ENCODE peak calls at places on chromosomes 4 and X, in six cellular contexts. Y is CD4-positive, alpha-beta T cell; F is AG10803; G is HCT116; P is fibroblast of mammary gland; I is heart left ventricle. H is an unnamed sample.

GRCh38 chrX:110145305-110145704 is 142.4 kb downstream of the TMEM164 start:
- DNase-seq in P (no peak), F (no peak), Y (no peak), G (no peak), I (no peak), H (no peak)

GRCh38 chr4:184988611-184989010 is 29.7 kb upstream of the HELT start:
- DNase-seq in Y (no peak), G (no peak), F (no peak), I (no peak), P (no peak), H (no peak)

GRCh38 chr4:6905501-6905900 is 4.1 kb upstream of the TBC1D14 start:
- DNase-seq in Y (no peak), I (no peak), P (no peak), F (no peak), G (no peak), H (no peak)

GRCh38 chr4:86895692-86896488 is 3.7 kb upstream of the C4orf36 start:
- DNase-seq in P (peak), Y (no peak), F (peak), G (peak), I (no peak), H (no peak)

GRCh38 chrX:115582035-115582870 is 21.3 kb downstream of the PLS3 start:
- DNase-seq in F (no peak), G (no peak), P (no peak), I (no peak), Y (no peak), H (no peak)

GRCh38 chrX:46627700-46628405 is 54.3 kb downstream of the CHST7 start:
- DNase-seq in P (peak), Y (no peak), I (no peak), G (no peak), F (no peak), H (no peak)

GRCh38 chr4:153676984-153677383 is 7.1 kb upstream of the TLR2 start:
- DNase-seq in P (peak), I (no peak), Y (no peak), F (peak), G (peak), H (no peak)

GRCh38 chr4:27154706-27155105 is 294.1 kb downstream of the STIM2 start:
- DNase-seq in G (no peak), Y (no peak), P (peak), F (peak), I (no peak), H (no peak)

GRCh38 chr4:47106561-47106960 is 75.2 kb downstream of the GABRB1 start:
- DNase-seq in Y (no peak), G (no peak), P (peak), F (no peak), I (no peak), H (no peak)

GRCh38 chr4:33493231-33493630 is 2751.1 kb downstream of the ARAP2 start:
- DNase-seq in G (no peak), F (no peak), Y (no peak), P (no peak), I (no peak), H (no peak)

GRCh38 chrX:46791927-46792825 is 33.3 kb upstream of the SLC9A7 start:
- DNase-seq in G (peak), Y (no peak), I (no peak), F (peak), P (peak), H (no peak)

GRCh38 chrX:4944767-4945166 is 1231.3 kb upstream of the PRKX start:
- DNase-seq in Y (no peak), F (no peak), P (no peak), I (no peak), G (no peak), H (no peak)

GRCh38 chr4:105196523-105197145 is 50.0 kb downstream of the TET2 start:
- DNase-seq in P (peak), F (no peak), G (peak), Y (no peak), I (no peak), H (no peak)

GRCh38 chr4:21790437-21791029 is 158.0 kb downstream of the KCNIP4 start:
- DNase-seq in I (no peak), Y (no peak), F (peak), G (peak), P (peak), H (no peak)

GRCh38 chr4:40280586-40280985 is 54.5 kb upstream of the CHRNA9 start:
- DNase-seq in F (no peak), I (no peak), G (no peak), P (no peak), Y (no peak), H (no peak)

GRCh38 chrX:133923113-133923512 is 62.3 kb downstream of the GPC3 start:
- DNase-seq in Y (no peak), G (no peak), I (no peak), P (no peak), F (no peak), H (no peak)

GRCh38 chrX:151974336-151975227 is at the start of gene GABRE:
- DNase-seq in F (peak), Y (no peak), G (no peak), I (peak), P (peak), H (peak)

GRCh38 chr4:123093247-123093646 is 170.8 kb upstream of the NUDT6 start:
- DNase-seq in P (no peak), G (no peak), Y (no peak), F (no peak), I (no peak), H (no peak)

GRCh38 chr4:5024673-5025072 is 5.4 kb upstream of the CYTL1 start:
- DNase-seq in P (peak), F (peak), I (no peak), G (no peak), Y (no peak), H (no peak)

GRCh38 chrX:125507119-125507518 is 187.4 kb downstream of the TEX13C start:
- DNase-seq in I (no peak), F (no peak), G (no peak), Y (no peak), P (peak), H (no peak)

GRCh38 chr4:26361287-26361686 is 40.5 kb downstream of the RBPJ start:
- DNase-seq in I (no peak), G (no peak), F (peak), P (no peak), Y (no peak), H (no peak)

GRCh38 chr4:41146716-41147506 is 67.4 kb downstream of the APBB2 start:
- DNase-seq in I (no peak), P (peak), Y (no peak), G (no peak), F (peak), H (no peak)

GRCh38 chr4:6326312-6327060 is 56.8 kb downstream of the WFS1 start:
- DNase-seq in P (no peak), I (no peak), Y (no peak), F (no peak), G (no peak), H (no peak)

GRCh38 chr4:52693492-52693891 is 34.4 kb upstream of the USP46 start:
- DNase-seq in P (no peak), G (no peak), F (no peak), Y (no peak), I (no peak), H (no peak)

GRCh38 chr4:47662975-47663374 is 174.9 kb downstream of the CORIN start:
- DNase-seq in Y (no peak), G (peak), F (no peak), I (no peak), P (no peak), H (no peak)

GRCh38 chr4:125084608-125085007 is 230.1 kb upstream of the FAT4 start:
- DNase-seq in I (no peak), G (no peak), F (no peak), P (no peak), Y (no peak), H (no peak)

GRCh38 chr4:148051403-148051802 is 319.5 kb downstream of the ARHGAP10 start:
- DNase-seq in P (no peak), F (no peak), I (no peak), Y (no peak), G (no peak), H (no peak)

GRCh38 chrX:15469613-15470012 is 23.5 kb downstream of the PIR start:
- DNase-seq in P (no peak), F (no peak), G (no peak), Y (no peak), I (no peak), H (no peak)

GRCh38 chr4:127995776-127996175 is 30.6 kb downstream of the ABHD18 start:
- DNase-seq in Y (no peak), F (peak), P (peak), G (no peak), I (no peak), H (no peak)

GRCh38 chrX:33336783-33337182 is 125.4 kb upstream of the DMD start:
- DNase-seq in I (no peak), Y (no peak), G (no peak), P (peak), F (no peak), H (no peak)

GRCh38 chr4:22091351-22091731 is 142.8 kb upstream of the KCNIP4 start:
- DNase-seq in I (no peak), P (no peak), F (no peak), G (no peak), Y (no peak), H (no peak)

GRCh38 chrX:40377684-40378083 is 203.1 kb upstream of the ATP6AP2 start:
- DNase-seq in P (no peak), F (no peak), I (no peak), Y (no peak), G (no peak), H (no peak)

GRCh38 chrX:140949231-140949630 is 53.2 kb upstream of the SPANXB1 start:
- DNase-seq in I (no peak), P (peak), Y (no peak), F (no peak), G (no peak), H (no peak)

GRCh38 chrX:28058906-28059305 is 77.7 kb upstream of the DCAF8L1 start:
- DNase-seq in P (no peak), I (no peak), G (no peak), Y (no peak), F (no peak), H (no peak)

GRCh38 chr4:186734251-186734650 is 10.6 kb upstream of the FAT1 start:
- DNase-seq in I (no peak), P (no peak), Y (no peak), G (no peak), F (no peak), H (no peak)

DNA sequence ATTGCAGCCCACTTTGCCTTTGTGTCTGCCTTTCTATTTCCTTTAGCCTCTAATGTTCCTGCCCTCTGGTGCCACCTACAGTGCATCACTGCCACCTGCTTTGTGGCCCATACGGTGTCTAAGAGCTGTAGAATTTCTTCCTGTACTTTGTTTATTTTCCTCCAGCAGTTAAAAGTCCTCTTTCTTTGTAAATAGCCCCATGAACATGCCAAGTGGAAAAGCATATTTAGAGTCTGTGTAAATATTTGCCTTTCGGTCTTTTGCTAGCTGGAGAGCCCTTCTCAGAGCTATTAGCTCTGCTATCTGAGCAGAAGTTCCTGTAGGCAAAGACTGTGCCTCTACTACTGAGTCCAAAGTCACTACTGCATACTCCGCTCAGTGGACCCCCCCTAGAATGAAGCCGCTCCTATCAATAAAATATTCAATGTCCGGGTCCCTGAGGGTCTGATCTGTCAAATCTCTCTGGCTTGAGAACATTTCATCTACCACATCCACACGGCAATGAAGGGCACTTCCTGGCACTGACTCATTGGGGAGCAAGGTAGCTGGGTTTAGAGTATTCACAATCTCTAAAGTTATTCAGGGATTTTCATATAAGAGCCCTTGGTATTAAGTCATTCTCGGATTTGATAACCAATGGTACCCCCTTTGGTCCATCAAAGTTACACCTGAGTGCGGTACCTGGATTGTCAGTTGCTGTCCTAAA is 36.3 kb downstream of the SULT1E1 start:
- DNase-seq in F (peak), P (peak), G (peak), Y (peak), I (no peak), H (no peak)
- TF ChIP-seq CTCF in F (peak), P (peak), G (peak), Y (peak), I (no peak), H (peak)

GRCh38 chrX:102514536-102514935 is 2.0 kb downstream of the TMSB15A start:
- DNase-seq in I (no peak), G (no peak), Y (no peak), F (no peak), P (no peak), H (no peak)

GRCh38 chrX:102516314-102516936 is at the start of gene TMSB15A:
- DNase-seq in G (no peak), I (peak), F (peak), P (no peak), Y (peak), H (peak)

DNA sequence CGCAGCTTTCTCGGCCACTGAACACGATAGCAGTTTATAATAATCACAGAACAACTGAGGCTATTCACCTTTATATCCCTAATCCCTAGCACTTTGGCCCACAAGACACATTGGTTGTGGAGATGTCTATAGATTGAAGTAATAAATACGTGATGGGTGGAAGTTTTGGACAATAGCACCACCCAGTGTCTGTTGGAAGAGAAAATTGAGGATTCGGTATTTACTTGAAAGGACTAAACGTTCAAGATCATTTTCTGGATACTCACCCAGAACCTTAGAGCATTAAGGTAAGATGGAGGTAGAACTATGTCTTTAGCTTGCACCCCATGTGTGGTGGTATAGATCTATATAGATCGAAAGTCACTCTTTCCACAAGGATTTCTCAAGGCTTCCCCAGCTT is 792 bp upstream of the TMSB15A start:
- DNase-seq in Y (no peak), I (no peak), P (peak), F (peak), G (no peak), H (no peak)
- TF ChIP-seq CTCF in Y (no peak), I (no peak), P (peak), F (peak), G (peak), H (peak)

GRCh38 chrX:123968383-123969050 is 7.0 kb downstream of the STAG2 start:
- DNase-seq in G (no peak), F (no peak), I (no peak), Y (no peak), P (no peak), H (no peak)
- TF ChIP-seq CTCF in G (no peak), F (no peak), I (no peak), Y (no peak), P (no peak), H (no peak)

GRCh38 chr4:35970366-35970960 is 273.9 kb downstream of the ARAP2 start:
- DNase-seq in F (no peak), G (no peak), I (no peak), Y (no peak), P (no peak), H (no peak)
- TF ChIP-seq CTCF in F (no peak), G (no peak), I (no peak), Y (no peak), P (no peak), H (no peak)

GRCh38 chrX:77450415-77450814 is 3.2 kb downstream of the FGF16 start:
- DNase-seq in G (no peak), I (no peak), F (no peak), P (no peak), Y (no peak), H (no peak)

GRCh38 chrX:77451041-77451440 is 3.9 kb downstream of the FGF16 start:
- DNase-seq in F (peak), G (no peak), P (peak), I (no peak), Y (no peak), H (no peak)

GRCh38 chrX:77448170-77448569 is 981 bp downstream of the FGF16 start:
- DNase-seq in I (no peak), F (no peak), P (no peak), G (no peak), Y (no peak), H (no peak)

GRCh38 chrX:77455437-77455836 is 8.2 kb downstream of the FGF16 start:
- DNase-seq in Y (no peak), G (no peak), P (no peak), F (no peak), I (no peak), H (no peak)

DNA sequence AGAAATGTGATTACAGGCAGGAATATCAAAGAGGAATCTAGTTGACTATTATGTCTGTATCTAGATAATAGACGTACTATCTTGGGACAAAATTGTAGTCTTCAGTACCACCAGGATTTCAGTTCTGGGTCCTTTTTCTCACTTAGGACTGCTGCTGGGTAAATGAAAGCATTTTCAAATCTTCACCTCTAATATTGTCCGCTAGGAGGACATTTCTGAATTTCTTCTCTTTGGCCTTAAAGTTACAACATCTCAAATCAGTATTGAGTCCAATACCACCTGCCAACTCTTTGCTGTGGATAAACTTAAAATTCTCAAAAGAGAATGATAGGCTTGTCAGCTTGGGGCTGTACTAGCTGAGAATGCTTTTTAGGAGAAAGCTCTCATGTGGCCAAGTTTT is 6.0 kb downstream of the FGF16 start:
- DNase-seq in Y (no peak), P (no peak), I (no peak), G (no peak), F (no peak), H (no peak)
- TF ChIP-seq CTCF in Y (no peak), P (peak), I (no peak), G (no peak), F (no peak), H (no peak)

GRCh38 chr4:83677656-83678055 is 141.7 kb downstream of the GPAT3 start:
- DNase-seq in G (no peak), F (peak), I (no peak), Y (no peak), P (peak), H (no peak)

GRCh38 chr4:83679692-83680091 is 143.8 kb downstream of the GPAT3 start:
- DNase-seq in Y (no peak), G (no peak), I (no peak), P (no peak), F (no peak), H (no peak)
- TF ChIP-seq CTCF in Y (no peak), G (no peak), I (no peak), P (no peak), F (no peak), H (no peak)

GRCh38 chr4:113745724-113746123 is 15.8 kb downstream of the CAMK2D start:
- DNase-seq in G (no peak), F (no peak), I (no peak), Y (no peak), P (no peak), H (no peak)
- TF ChIP-seq CTCF in G (no peak), F (no peak), I (no peak), Y (no peak), P (no peak), H (no peak)

DNA sequence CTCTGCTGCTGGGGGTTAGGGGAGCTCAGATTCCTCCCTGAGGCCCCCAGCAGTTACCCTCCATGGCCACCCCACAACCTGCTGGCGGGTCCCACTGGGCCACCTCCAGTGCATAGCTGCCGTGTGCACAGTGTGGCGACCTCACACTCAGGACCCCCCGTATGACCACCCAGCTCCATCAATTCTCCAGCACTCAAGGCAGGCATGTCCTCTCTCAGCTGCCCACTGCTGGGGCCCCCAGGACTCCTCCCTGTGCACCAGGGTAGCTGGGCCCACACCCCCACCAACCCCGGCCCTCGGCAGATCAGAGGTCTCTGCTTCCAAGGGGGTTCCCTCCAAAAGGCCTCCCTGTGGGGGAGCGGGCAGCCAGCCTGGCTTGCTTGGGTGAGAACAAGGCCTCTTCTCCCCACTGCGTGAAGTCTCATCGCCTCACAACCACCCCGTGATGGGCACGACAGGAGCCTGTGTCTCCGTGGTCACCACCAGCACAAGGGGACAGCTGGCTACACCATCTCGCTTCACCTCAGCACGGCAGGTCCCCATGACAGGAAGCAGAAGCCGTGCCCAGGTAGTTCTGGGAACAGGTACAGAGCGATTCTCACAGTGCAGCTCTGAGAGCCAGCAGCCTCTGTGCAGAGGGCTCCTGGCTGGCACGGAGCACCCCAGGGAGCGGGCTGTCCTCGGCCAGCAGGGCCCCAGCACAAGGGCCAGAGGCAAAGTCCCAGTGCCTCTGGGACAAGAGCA is 4.6 kb upstream of the HAUS3 start:
- DNase-seq in Y (no peak), I (no peak), F (no peak), G (no peak), P (no peak), H (no peak)
- TF ChIP-seq CTCF in Y (no peak), I (no peak), F (no peak), G (no peak), P (no peak), H (no peak)

H was measured in type B pancreatic cell.